ENCODE peak calls at places on chromosome 14, in seven cellular contexts. M is H9, G is nephron progenitor cell, J is heart left ventricle, O is spleen, R is ovary, E is uterus. L is an unnamed sample.

GRCh38 chr14:26966942-26967341 is 369.1 kb upstream of the NOVA1 start:
- DNase-seq in E (peak), O (no peak), R (no peak), G (no peak), M (no peak), J (no peak), L (no peak)

GRCh38 chr14:92717571-92718042 is 30.8 kb downstream of the LGMN start:
- DNase-seq in O (no peak), R (no peak), M (no peak), G (no peak), J (no peak), E (no peak), L (no peak)

GRCh38 chr14:24692382-24693352 is 58.7 kb upstream of the GZMB start:
- DNase-seq in O (no peak), J (no peak), R (no peak), E (no peak), G (no peak), M (no peak), L (no peak)

GRCh38 chr14:99205086-99205688 is 66.8 kb downstream of the BCL11B start:
- DNase-seq in E (no peak), R (no peak), J (peak), G (no peak), O (no peak), M (no peak), L (no peak)

GRCh38 chr14:51205486-51205885 is 34.6 kb upstream of the TMX1 start:
- DNase-seq in O (no peak), M (no peak), G (no peak), R (no peak), J (no peak), E (no peak), L (no peak)

GRCh38 chr14:102806447-102806846 is 29.2 kb downstream of the TRAF3 start:
- DNase-seq in E (no peak), O (no peak), R (no peak), J (no peak), G (no peak), M (no peak), L (no peak)

GRCh38 chr14:105739331-105740102 is 213.1 kb downstream of the TMEM121 start:
- DNase-seq in O (peak), J (no peak), G (no peak), M (no peak), R (no peak), E (no peak), L (no peak)

GRCh38 chr14:77503138-77503537 is 4.5 kb upstream of the ISM2 start:
- DNase-seq in G (no peak), E (no peak), M (no peak), J (no peak), R (no peak), O (no peak), L (no peak)

GRCh38 chr14:55457496-55457895 is 17.1 kb upstream of the TBPL2 start:
- DNase-seq in E (no peak), G (no peak), M (no peak), O (no peak), J (no peak), R (no peak), L (no peak)

GRCh38 chr14:32076278-32077080 is 625 bp upstream of the ARHGAP5 start:
- DNase-seq in O (peak), R (peak), M (peak), E (peak), G (peak), J (peak), L (peak)

GRCh38 chr14:57707219-57707618 is 158.7 kb downstream of the SLC35F4 start:
- DNase-seq in O (no peak), R (no peak), E (no peak), G (no peak), J (no peak), M (no peak), L (no peak)

GRCh38 chr14:100416921-100417451 is 93.8 kb downstream of the SLC25A47 start:
- DNase-seq in E (no peak), R (no peak), G (no peak), J (no peak), O (no peak), M (no peak), L (no peak)

GRCh38 chr14:33636715-33637114 is 314.2 kb downstream of the EGLN3 start:
- DNase-seq in R (no peak), M (no peak), E (no peak), O (no peak), J (no peak), G (no peak), L (no peak)

GRCh38 chr14:58865520-58866281 is 227.9 kb downstream of the DACT1 start:
- DNase-seq in O (no peak), J (peak), E (no peak), G (no peak), R (no peak), M (no peak), L (no peak)

GRCh38 chr14:92986254-92987147 is 63.6 kb downstream of the CHGA start:
- DNase-seq in J (peak), R (peak), E (no peak), M (no peak), O (peak), G (no peak), L (no peak)

GRCh38 chr14:60092516-60092915 is 793 bp downstream of the PCNX4 start:
- DNase-seq in O (no peak), R (no peak), M (no peak), J (no peak), G (peak), E (no peak), L (no peak)

GRCh38 chr14:58812050-58812690 is 174.4 kb downstream of the DACT1 start:
- DNase-seq in M (no peak), R (no peak), G (no peak), J (no peak), E (no peak), O (no peak), L (no peak)

GRCh38 chr14:56359245-56359644 is 220.4 kb upstream of the TMEM260 start:
- DNase-seq in J (no peak), O (no peak), G (no peak), E (no peak), R (no peak), M (no peak), L (no peak)

GRCh38 chr14:92366237-92366636 is 43.3 kb downstream of the SLC24A4 start:
- DNase-seq in E (no peak), M (no peak), R (no peak), J (no peak), O (no peak), G (no peak), L (no peak)

GRCh38 chr14:68412505-68413496 is 380.1 kb downstream of the ZFP36L1 start:
- DNase-seq in R (no peak), G (no peak), O (no peak), E (no peak), J (no peak), M (no peak), L (no peak)

GRCh38 chr14:56490379-56490778 is 89.2 kb upstream of the TMEM260 start:
- DNase-seq in R (no peak), G (no peak), M (no peak), J (no peak), E (no peak), O (no peak), L (no peak)

GRCh38 chr14:98369344-98369743 is 902.7 kb downstream of the BCL11B start:
- DNase-seq in E (no peak), O (no peak), J (no peak), R (no peak), M (no peak), G (no peak), L (no peak)

GRCh38 chr14:56400426-56400825 is 179.2 kb upstream of the TMEM260 start:
- DNase-seq in J (no peak), M (no peak), G (no peak), R (no peak), O (no peak), E (no peak), L (no peak)

GRCh38 chr14:54627718-54628345 is 60.9 kb downstream of the SAMD4A start:
- DNase-seq in R (no peak), J (peak), E (peak), G (peak), O (peak), M (no peak), L (peak)

GRCh38 chr14:81193924-81194633 is 26.7 kb downstream of the GTF2A1 start:
- DNase-seq in G (no peak), O (no peak), R (no peak), M (no peak), E (no peak), J (no peak), L (no peak)

GRCh38 chr14:95741051-95741490 is 27.1 kb upstream of the TCL1A start:
- DNase-seq in E (no peak), G (no peak), O (no peak), J (no peak), R (no peak), M (no peak), L (no peak)

GRCh38 chr14:77812028-77812427 is 12.1 kb downstream of the ADCK1 start:
- DNase-seq in G (no peak), J (no peak), M (no peak), E (no peak), R (no peak), O (no peak), L (no peak)

GRCh38 chr14:102280376-102280962 is 24.5 kb downstream of the MOK start:
- DNase-seq in R (no peak), E (no peak), O (no peak), M (no peak), G (no peak), J (no peak), L (no peak)

GRCh38 chr14:20477211-20477876 is 8.1 kb downstream of the PNP start:
- DNase-seq in E (no peak), J (peak), O (no peak), M (no peak), R (no peak), G (no peak), L (no peak)

GRCh38 chr14:86933460-86933859 is 1059.5 kb downstream of the GALC start:
- DNase-seq in J (no peak), R (no peak), E (no peak), M (no peak), O (no peak), G (no peak), L (no peak)

GRCh38 chr14:26554069-26554772 is 43.6 kb downstream of the NOVA1 start:
- DNase-seq in E (no peak), G (no peak), J (no peak), M (no peak), O (no peak), R (no peak), L (no peak)

GRCh38 chr14:60722836-60723217 is 1.3 kb downstream of the SIX4 start:
- DNase-seq in J (no peak), E (no peak), G (peak), O (no peak), M (peak), R (no peak), L (no peak)

GRCh38 chr14:92626041-92626440 is 112.5 kb downstream of the RIN3 start:
- DNase-seq in R (no peak), M (no peak), E (no peak), O (no peak), J (no peak), G (no peak), L (no peak)

GRCh38 chr14:63800083-63800482 is 52.7 kb upstream of the SYNE2 start:
- DNase-seq in J (no peak), M (no peak), G (no peak), E (no peak), O (no peak), R (no peak), L (no peak)

GRCh38 chr14:77505031-77505430 is 6.4 kb upstream of the ISM2 start:
- DNase-seq in E (no peak), G (no peak), R (no peak), M (no peak), O (no peak), J (no peak), L (no peak)

GRCh38 chr14:47705683-47706082 is 30.3 kb upstream of the MDGA2 start:
- DNase-seq in J (no peak), E (no peak), O (no peak), M (no peak), R (no peak), G (no peak), L (no peak)

GRCh38 chr14:35963209-35963608 is 137.1 kb downstream of the BRMS1L start:
- DNase-seq in G (no peak), M (no peak), E (no peak), J (no peak), R (no peak), O (no peak), L (no peak)
- TF ChIP-seq CTCF in G (peak), M (peak), E (no peak), J (no peak), R (no peak), O (no peak), L (peak)

DNA sequence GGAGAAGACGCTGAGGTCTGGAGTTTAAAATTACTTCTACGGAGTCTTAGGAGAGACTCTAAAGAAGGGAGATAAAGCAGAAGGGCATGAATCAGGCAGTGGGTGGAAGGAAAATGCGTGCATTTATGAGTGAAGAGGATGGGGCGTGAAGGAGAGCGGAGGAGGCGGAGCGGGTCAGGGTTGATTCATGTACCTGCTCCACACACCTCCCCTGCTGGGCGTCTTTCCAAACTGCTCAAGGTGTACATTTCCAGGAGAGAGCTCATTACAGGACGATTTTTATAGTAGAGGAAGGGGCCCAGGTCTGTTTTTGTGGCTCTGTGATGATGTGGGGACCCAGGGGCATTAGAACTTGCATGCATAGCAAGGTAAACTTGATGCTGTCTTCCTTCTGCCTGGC is 65.0 kb upstream of the ASPG start:
- DNase-seq in J (no peak), O (no peak), E (no peak), R (no peak), M (no peak), G (no peak), L (no peak)
- TF ChIP-seq CTCF in J (no peak), O (no peak), E (no peak), R (no peak), M (no peak), G (no peak), L (no peak)

GRCh38 chr14:45972416-45972815 is 679.2 kb downstream of the RPL10L start:
- DNase-seq in M (no peak), E (no peak), G (no peak), J (no peak), R (no peak), O (no peak), L (no peak)
- TF ChIP-seq CTCF in M (no peak), E (no peak), G (no peak), J (no peak), R (no peak), O (no peak), L (no peak)

GRCh38 chr14:52380294-52380693 is 66.2 kb downstream of the PTGER2 start:
- DNase-seq in G (no peak), O (no peak), M (no peak), J (no peak), E (no peak), R (no peak), L (no peak)

GRCh38 chr14:52377940-52378339 is 63.8 kb downstream of the PTGER2 start:
- DNase-seq in J (no peak), G (no peak), O (no peak), R (no peak), M (peak), E (no peak), L (no peak)
- TF ChIP-seq CTCF in J (no peak), G (no peak), O (no peak), R (no peak), M (peak), E (no peak), L (no peak)

GRCh38 chr14:22837750-22838538 is 1.6 kb downstream of the MMP14 start:
- DNase-seq in E (peak), M (no peak), J (no peak), G (no peak), R (peak), O (peak), L (no peak)
- TF ChIP-seq CTCF in E (no peak), M (no peak), J (no peak), G (no peak), R (no peak), O (no peak), L (no peak)

GRCh38 chr14:22918809-22919600 is at the start of gene RBM23:
- DNase-seq in M (peak), R (peak), G (peak), J (peak), E (peak), O (peak), L (peak)
- TF ChIP-seq CTCF in M (no peak), R (no peak), G (no peak), J (no peak), E (no peak), O (no peak), L (no peak)

DNA sequence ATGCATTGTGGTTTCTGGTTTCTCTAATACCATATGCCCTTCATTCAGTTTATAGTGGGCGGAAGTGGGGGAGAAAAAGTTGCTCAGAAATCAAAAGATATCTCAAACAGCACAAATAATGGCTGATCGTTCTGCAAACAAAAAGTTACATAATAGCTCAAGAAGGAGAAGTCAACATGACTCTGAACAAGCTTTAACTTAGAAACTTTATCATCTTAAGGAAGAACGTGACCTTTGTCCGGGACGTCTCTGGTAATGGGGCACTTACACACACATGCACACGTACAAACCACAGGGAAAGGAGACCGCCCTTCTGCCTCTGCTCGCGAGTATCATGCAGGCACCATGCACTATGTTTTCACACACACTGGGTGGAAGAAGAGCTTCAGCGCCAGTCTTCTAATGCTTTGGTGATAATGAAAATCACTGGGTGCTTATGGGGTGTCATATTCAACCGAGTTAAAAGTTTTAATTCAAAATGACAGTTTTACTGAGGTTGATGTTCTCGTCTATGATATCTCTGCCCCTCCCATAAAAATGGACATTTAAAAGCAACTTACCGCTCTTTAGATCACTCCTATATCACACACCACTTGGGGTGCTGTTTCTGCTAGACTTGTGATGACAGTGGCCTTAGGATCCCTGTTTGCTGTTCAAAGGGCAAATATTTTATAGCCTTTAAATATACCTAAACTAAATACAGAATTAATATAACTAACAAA is 4.7 kb downstream of the FOS start:
- DNase-seq in O (peak), J (no peak), E (no peak), R (no peak), M (no peak), G (no peak), L (no peak)
- TF ChIP-seq CTCF in O (peak), J (no peak), E (no peak), R (no peak), M (no peak), G (no peak), L (no peak)

DNA sequence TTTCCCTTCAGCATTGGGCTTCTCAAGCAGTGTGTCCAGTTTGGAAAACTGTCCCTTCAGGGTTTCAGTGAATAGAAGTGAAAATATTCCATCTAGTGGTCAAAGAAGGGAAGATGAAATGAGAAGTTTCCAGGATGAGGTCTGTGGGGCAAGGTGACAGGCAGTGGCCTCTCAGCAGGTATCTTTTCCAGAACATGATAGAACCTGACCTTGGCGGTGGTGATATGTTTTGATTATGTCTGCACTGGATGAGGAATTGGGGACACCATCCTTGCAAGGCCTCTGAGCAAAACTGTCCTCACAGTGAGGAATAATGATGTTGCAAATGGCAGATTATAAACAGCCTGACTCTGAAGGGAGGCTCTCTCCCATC is 4.7 kb downstream of the GPX2 start:
- DNase-seq in E (no peak), J (no peak), G (no peak), O (no peak), M (no peak), R (no peak), L (no peak)
- TF ChIP-seq CTCF in E (peak), J (no peak), G (no peak), O (no peak), M (peak), R (no peak), L (peak)

L was measured in neural crest cell.